ENCODE peak calls at places on chromosomes 7 and 10, in four cellular contexts. L is tibial nerve, I is dorsolateral prefrontal cortex, Q is AG04450. X is an unnamed sample.

GRCh38 chr7:100894860-100895700 is 608 bp downstream of the ACHE start:
- DNase-seq in L (no peak), I (no peak), Q (no peak), X (no peak)

GRCh38 chr7:69967152-69967591 is 368.9 kb downstream of the AUTS2 start:
- DNase-seq in L (peak; percentile 25), I (no peak), Q (no peak), X (no peak)

GRCh38 chr10:46523119-46523880 is 33.2 kb downstream of the GPRIN2 start:
- DNase-seq in L (peak; percentile 12), I (peak; percentile 45), Q (no peak), X (peak; percentile 44)

GRCh38 chr10:10992961-10993714 is 24.5 kb upstream of the CELF2 start:
- DNase-seq in L (no peak), I (no peak), Q (no peak), X (no peak)

GRCh38 chr10:46031648-46032532 is 1.5 kb upstream of the NCOA4 start:
- DNase-seq in L (no peak), I (no peak), Q (no peak), X (peak; percentile 55)

GRCh38 chr7:90251304-90251635 is 6.3 kb downstream of the CFAP69 start:
- DNase-seq in L (no peak), I (no peak), Q (no peak), X (peak; percentile 35)

GRCh38 chr10:13913890-13914289 is 327.1 kb downstream of the PRPF18 start:
- DNase-seq in L (no peak), I (no peak), Q (no peak), X (no peak)

GRCh38 chr7:66629222-66629658 is 559 bp downstream of the KCTD7 start:
- DNase-seq in L (no peak), I (no peak), Q (no peak), X (peak; percentile 14)

GRCh38 chr7:12923971-12924370 is 236.5 kb downstream of the ARL4A start:
- DNase-seq in L (no peak), I (no peak), Q (no peak), X (no peak)

GRCh38 chr7:4809091-4809591 is 33.7 kb downstream of the AP5Z1 start:
- DNase-seq in L (no peak), I (no peak), Q (no peak), X (no peak)

GRCh38 chr7:55622241-55622835 is 50.0 kb upstream of the VOPP1 start:
- DNase-seq in L (no peak), I (no peak), Q (no peak), X (no peak)

GRCh38 chr7:77979219-77979618 is 180.6 kb downstream of the PHTF2 start:
- DNase-seq in L (no peak), I (no peak), Q (no peak), X (no peak)

GRCh38 chr10:89217057-89217990 is 10.2 kb upstream of the CH25H start:
- DNase-seq in L (peak; percentile 35), I (no peak), Q (peak; percentile 38), X (peak; percentile 83)

GRCh38 chr7:45460379-45460778 is 113.8 kb upstream of the ADCY1 start:
- DNase-seq in L (no peak), I (no peak), Q (no peak), X (no peak)

GRCh38 chr10:78953124-78954008 is 115.4 kb upstream of the ZMIZ1 start:
- DNase-seq in L (no peak), I (no peak), Q (no peak), X (peak; percentile 75)

GRCh38 chr7:74104702-74105101 is 21.1 kb downstream of the LIMK1 start:
- DNase-seq in L (no peak), I (no peak), Q (no peak), X (no peak)

GRCh38 chr7:1939434-1940401 is 269.6 kb downstream of the ELFN1 start:
- DNase-seq in L (no peak), I (peak; percentile 42), Q (no peak), X (no peak)

GRCh38 chr7:30503273-30504212 is 1.1 kb downstream of the GGCT start:
- DNase-seq in L (no peak), I (no peak), Q (no peak), X (peak; percentile 19)

GRCh38 chr7:64603271-64603670 is 40.4 kb upstream of the ZNF680 start:
- DNase-seq in L (no peak), I (no peak), Q (no peak), X (no peak)

GRCh38 chr7:28955723-28956607 is 2.2 kb downstream of the TRIL start:
- DNase-seq in L (peak; percentile 35), I (no peak), Q (no peak), X (peak; percentile 22)

GRCh38 chr7:117158941-117159705 is 163.7 kb downstream of the WNT2 start:
- DNase-seq in L (no peak), I (no peak), Q (no peak), X (peak; percentile 71)

GRCh38 chr10:90229486-90229885 is 528.1 kb downstream of the KIF20B start:
- DNase-seq in L (no peak), I (no peak), Q (no peak), X (no peak)

GRCh38 chr10:6819301-6819700 is 239.2 kb upstream of the PRKCQ start:
- DNase-seq in L (no peak), I (no peak), Q (no peak), X (no peak)

GRCh38 chr7:66748127-66748511 is 7.6 kb downstream of the RABGEF1 start:
- DNase-seq in L (no peak), I (no peak), Q (no peak), X (peak; percentile 21)

GRCh38 chr10:13351340-13351915 is 3.3 kb upstream of the SEPHS1 start:
- DNase-seq in L (no peak), I (no peak), Q (no peak), X (no peak)

GRCh38 chr10:88582806-88583583 is at the start of gene RNLS:
- DNase-seq in L (peak; percentile 33), I (peak; percentile 66), Q (no peak), X (peak; percentile 53)

GRCh38 chr10:4151466-4151865 is 366.5 kb upstream of the KLF6 start:
- DNase-seq in L (no peak), I (no peak), Q (no peak), X (no peak)

GRCh38 chr7:114082934-114083647 is 164.3 kb upstream of the PPP1R3A start:
- DNase-seq in L (peak; percentile 14), I (no peak), Q (no peak), X (peak; percentile 47)

GRCh38 chr7:70595741-70596574 is 536.0 kb upstream of the GALNT17 start:
- DNase-seq in L (no peak), I (no peak), Q (no peak), X (no peak)

GRCh38 chr10:31929260-31929985 is 792 bp upstream of the ARHGAP12 start:
- DNase-seq in L (peak; percentile 28), I (peak; percentile 48), Q (no peak), X (peak; percentile 44)

GRCh38 chr7:156473476-156474240 is 166.9 kb upstream of the RNF32 start:
- DNase-seq in L (no peak), I (no peak), Q (no peak), X (peak; percentile 3)

GRCh38 chr10:89351402-89352038 is 23.7 kb downstream of the IFIT3 start:
- DNase-seq in L (no peak), I (no peak), Q (no peak), X (no peak)

GRCh38 chr7:128266891-128267839 is 26.1 kb downstream of the LEP start:
- DNase-seq in L (peak; percentile 26), I (no peak), Q (no peak), X (peak; percentile 78)

GRCh38 chr7:29588900-29589696 is 25.5 kb downstream of the PRR15 start:
- DNase-seq in L (no peak), I (no peak), Q (peak; percentile 8), X (peak; percentile 51)

GRCh38 chr7:93812061-93812460 is 78.5 kb downstream of the TFPI2 start:
- DNase-seq in L (no peak), I (no peak), Q (no peak), X (no peak)

GRCh38 chr7:93813514-93813913 is 77.0 kb downstream of the TFPI2 start:
- DNase-seq in L (no peak), I (no peak), Q (no peak), X (no peak)

GRCh38 chr7:93817004-93817403 is 73.5 kb downstream of the TFPI2 start:
- DNase-seq in L (no peak), I (no peak), Q (no peak), X (no peak)

GRCh38 chr7:93810571-93810970 is 80.0 kb downstream of the TFPI2 start:
- DNase-seq in L (no peak), I (no peak), Q (no peak), X (no peak)

DNA sequence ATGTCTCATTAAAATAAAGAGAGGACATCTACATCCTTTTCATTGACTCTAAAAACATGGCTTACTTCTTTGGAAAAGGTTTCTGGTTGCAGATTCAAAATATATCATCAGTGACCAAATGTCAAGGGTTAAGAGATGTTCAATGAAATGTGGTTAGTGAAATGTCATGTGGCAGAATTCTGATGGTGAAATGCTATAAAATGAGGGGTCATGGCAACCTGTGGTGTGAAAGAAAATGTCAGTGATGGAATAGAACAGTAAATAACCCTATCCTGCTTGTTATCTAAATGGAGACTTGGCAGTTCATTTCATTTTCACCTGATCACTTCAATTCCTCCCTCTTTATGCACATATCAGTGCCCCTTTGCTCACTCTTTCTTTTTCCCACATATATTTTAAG is 79.4 kb downstream of the TFPI2 start:
- DNase-seq in L (no peak), I (no peak), Q (no peak), X (no peak)
- H3K4me3 ChIP-seq in L (no peak overlapping the region), I (no peak overlapping the region), Q (no peak overlapping the region), X (no peak overlapping the region)

GRCh38 chr10:56632537-56632936 is 271.5 kb upstream of the ZWINT start:
- DNase-seq in L (no peak), I (no peak), Q (no peak), X (no peak)
- TF ChIP-seq CTCF in L (no peak), I (no peak), Q (no peak), X (no peak)

DNA sequence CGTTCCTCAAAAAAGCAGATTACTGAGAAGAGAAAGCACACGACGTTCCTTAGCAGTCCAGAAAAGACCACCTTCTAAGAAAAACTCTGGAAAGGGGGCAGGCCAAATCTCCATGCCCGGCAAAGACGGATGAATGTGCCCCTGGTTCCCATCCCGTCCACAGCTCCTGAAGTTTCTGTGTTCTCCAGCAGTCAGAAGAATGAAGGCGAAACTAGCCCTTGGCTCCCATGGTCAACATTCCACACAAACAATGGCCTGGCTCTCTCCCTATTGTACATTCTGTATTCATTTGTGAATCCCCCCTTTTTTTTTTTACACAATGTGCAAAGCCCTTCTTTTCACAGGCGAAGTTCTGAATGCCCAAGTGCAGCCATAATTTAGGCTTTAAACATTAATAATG is 5.3 kb downstream of the CTBP2 start:
- DNase-seq in L (no peak), I (no peak), Q (no peak), X (peak; percentile 77)
- H3K4me3 ChIP-seq in L (no peak overlapping the region), I (peak overlapping the region; percentile 31), Q (peak overlapping the region; percentile 20), X (peak overlapping the region; percentile 39)

DNA sequence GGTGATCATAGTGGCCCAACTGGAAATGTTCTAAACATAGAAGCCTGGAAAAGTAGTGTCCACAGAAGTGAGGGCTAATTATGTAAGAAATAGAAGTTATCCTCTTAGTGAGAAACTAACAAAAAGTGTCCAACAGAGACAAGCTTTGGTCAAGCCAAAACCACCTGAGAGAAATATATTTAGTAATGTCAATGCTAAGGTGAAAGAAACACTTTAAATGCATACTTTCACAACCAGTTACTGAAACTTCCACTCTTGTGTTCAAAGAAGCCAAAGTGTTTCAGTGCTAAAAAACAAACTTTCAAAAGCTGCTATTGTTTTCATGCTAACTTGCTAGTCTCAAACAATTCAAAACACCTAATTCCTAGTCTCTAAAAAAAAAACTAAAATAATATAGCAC is 18.1 kb downstream of the RAB11FIP2 start:
- DNase-seq in L (no peak), I (no peak), Q (no peak), X (no peak)
- TF ChIP-seq CTCF in L (no peak), I (no peak), Q (no peak), X (no peak)

GRCh38 chr10:132784582-132785432 is 1.1 kb downstream of the NKX6-2 start:
- DNase-seq in L (no peak), I (no peak), Q (no peak), X (no peak)
- H3K4me3 ChIP-seq in L (peak overlapping the region; percentile 12), I (peak overlapping the region; percentile 53), Q (no peak overlapping the region), X (no peak overlapping the region)

GRCh38 chr7:121002755-121003114 is 14.2 kb downstream of the CPED1 start:
- DNase-seq in L (no peak), I (no peak), Q (no peak), X (peak; percentile 65)
- TF ChIP-seq CTCF in L (no peak), I (no peak), Q (no peak), X (no peak)

X was measured in fibroblast of the aortic adventitia.